ENCODE peak calls at places on chromosomes 4 and X, in four cellular contexts. One of them, this sample, is unnamed.

GRCh38 chrX:21126661-21127060 is 247.6 kb upstream of the CNKSR2 start:
- DNase-seq in WTC11: no peak
- DNase-seq in K562: no peak
- DNase-seq in GM12878: no peak
- DNase-seq in this sample: no peak

GRCh38 chrX:590666-591065 is 39.9 kb upstream of the SHOX start:
- DNase-seq in WTC11: no peak
- DNase-seq in K562: no peak
- DNase-seq in GM12878: no peak
- DNase-seq in this sample: no peak

GRCh38 chr4:108060164-108060563 is 70.5 kb downstream of the HADH start:
- DNase-seq in WTC11: no peak
- DNase-seq in K562: peak
- DNase-seq in GM12878: no peak
- DNase-seq in this sample: peak

GRCh38 chrX:46551494-46552128 is 6.4 kb upstream of the ZNF674 start:
- DNase-seq in WTC11: peak
- DNase-seq in K562: no peak
- DNase-seq in GM12878: no peak
- DNase-seq in this sample: no peak

GRCh38 chr4:44019721-44020120 is 428.9 kb downstream of the KCTD8 start:
- DNase-seq in WTC11: no peak
- DNase-seq in K562: no peak
- DNase-seq in GM12878: no peak
- DNase-seq in this sample: no peak

GRCh38 chrX:154380787-154381186 is 1.7 kb downstream of the EMD start:
- DNase-seq in WTC11: no peak
- DNase-seq in K562: no peak
- DNase-seq in GM12878: no peak
- DNase-seq in this sample: no peak

GRCh38 chr4:138162259-138162658 is 79.9 kb downstream of the SLC7A11 start:
- DNase-seq in WTC11: no peak
- DNase-seq in K562: no peak
- DNase-seq in GM12878: no peak
- DNase-seq in this sample: no peak

GRCh38 chrX:123959281-123960063 is 2.0 kb upstream of the STAG2 start:
- DNase-seq in WTC11: peak
- DNase-seq in K562: peak
- DNase-seq in GM12878: no peak
- DNase-seq in this sample: no peak

GRCh38 chr4:152458801-152459302 is 77.0 kb downstream of the FBXW7 start:
- DNase-seq in WTC11: no peak
- DNase-seq in K562: no peak
- DNase-seq in GM12878: peak
- DNase-seq in this sample: peak

GRCh38 chrX:10501606-10502005 is 118.8 kb downstream of the MID1 start:
- DNase-seq in WTC11: no peak
- DNase-seq in K562: no peak
- DNase-seq in GM12878: no peak
- DNase-seq in this sample: no peak

GRCh38 chrX:78024349-78025108 is 55.1 kb upstream of the PGAM4 start:
- DNase-seq in WTC11: peak
- DNase-seq in K562: peak
- DNase-seq in GM12878: no peak
- DNase-seq in this sample: peak

GRCh38 chrX:7086384-7086783 is 61.1 kb upstream of the STS start:
- DNase-seq in WTC11: no peak
- DNase-seq in K562: no peak
- DNase-seq in GM12878: no peak
- DNase-seq in this sample: no peak

GRCh38 chr4:185238750-185239149 is 29.4 kb downstream of the SNX25 start:
- DNase-seq in WTC11: no peak
- DNase-seq in K562: no peak
- DNase-seq in GM12878: no peak
- DNase-seq in this sample: no peak

GRCh38 chr4:185235480-185236154 is 26.2 kb downstream of the SNX25 start:
- DNase-seq in WTC11: no peak
- DNase-seq in K562: peak
- DNase-seq in GM12878: no peak
- DNase-seq in this sample: peak

GRCh38 chr4:185236155-185236503 is 26.7 kb downstream of the SNX25 start:
- DNase-seq in WTC11: no peak
- DNase-seq in K562: no peak
- DNase-seq in GM12878: no peak
- DNase-seq in this sample: no peak

GRCh38 chr4:185238261-185238681 is 28.9 kb downstream of the SNX25 start:
- DNase-seq in WTC11: no peak
- DNase-seq in K562: no peak
- DNase-seq in GM12878: no peak
- DNase-seq in this sample: no peak

GRCh38 chr4:185237185-185237584 is 27.8 kb downstream of the SNX25 start:
- DNase-seq in WTC11: no peak
- DNase-seq in K562: no peak
- DNase-seq in GM12878: no peak
- DNase-seq in this sample: no peak
- TF ChIP-seq CBFB in WTC11: no peak
- TF ChIP-seq CBFB in K562: no peak
- TF ChIP-seq CBFB in GM12878: no peak
- TF ChIP-seq CBFB in this sample: no peak

GRCh38 chrX:57137481-57137880 is 284 bp upstream of the SPIN2A start:
- DNase-seq in WTC11: no peak
- DNase-seq in K562: no peak
- DNase-seq in GM12878: no peak
- DNase-seq in this sample: no peak
- TF ChIP-seq CBFB in WTC11: no peak
- TF ChIP-seq CBFB in K562: no peak
- TF ChIP-seq CBFB in GM12878: no peak
- TF ChIP-seq CBFB in this sample: no peak

DNA sequence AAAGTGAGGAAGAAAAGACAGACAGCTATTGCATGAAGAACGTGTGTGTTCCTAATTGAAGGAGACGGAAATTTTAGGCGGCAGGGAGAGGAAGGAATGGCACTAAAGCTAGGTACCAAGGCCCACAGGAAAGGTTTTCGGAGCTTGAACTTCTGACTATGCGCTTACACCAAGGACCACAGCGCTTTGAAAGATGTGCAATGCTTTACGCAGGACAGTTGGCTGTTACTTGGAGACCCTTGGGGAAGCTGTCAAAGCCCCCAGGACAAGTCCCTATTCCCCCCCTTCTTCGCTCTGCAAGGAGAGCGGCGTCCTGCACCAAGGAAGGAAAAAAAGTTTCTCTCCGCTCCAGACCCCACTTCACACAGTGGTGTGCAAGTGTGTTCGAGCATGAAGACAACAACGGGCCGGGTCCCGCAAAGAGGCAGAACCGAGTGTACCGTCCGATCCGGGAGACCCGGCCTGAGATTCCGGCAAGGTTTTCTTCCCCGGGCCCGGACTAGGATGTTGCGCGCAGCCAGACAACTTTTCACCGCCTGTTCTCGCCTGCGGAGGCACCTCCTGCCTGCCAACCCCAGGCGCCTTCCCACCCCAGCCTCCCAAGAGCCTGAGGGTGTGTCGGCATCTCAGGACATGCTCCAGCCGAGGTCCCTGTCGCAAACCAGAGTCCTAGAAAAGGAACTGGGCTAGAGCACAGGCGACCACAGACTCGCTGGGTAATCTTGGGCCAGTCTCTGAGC is 888 bp downstream of the KDR start:
- DNase-seq in WTC11: peak
- DNase-seq in K562: no peak
- DNase-seq in GM12878: no peak
- DNase-seq in this sample: no peak
- TF ChIP-seq CBFB in WTC11: no peak
- TF ChIP-seq CBFB in K562: no peak
- TF ChIP-seq CBFB in GM12878: no peak
- TF ChIP-seq CBFB in this sample: no peak

GRCh38 chr4:52979821-52980590 is 117.9 kb downstream of the RASL11B start:
- DNase-seq in WTC11: no peak
- DNase-seq in K562: no peak
- DNase-seq in GM12878: no peak
- DNase-seq in this sample: no peak
- TF ChIP-seq CBFB in WTC11: no peak
- TF ChIP-seq CBFB in K562: no peak
- TF ChIP-seq CBFB in GM12878: no peak
- TF ChIP-seq CBFB in this sample: no peak

This sample was measured in HepG2.